ENCODE peak calls at places on chromosomes 2 and 18, in four cellular contexts. I is MM.1S; F is activated effector memory CD4-positive, alpha-beta T cell treated with anti-CD3 and anti-CD28 coated beads, Interleukin-2, amount 50 U/mL, for 16 hours; Y is body of pancreas. Q is an unnamed sample.
A peak's percentile ranks its signal among the peaks of the same experiment; 100 is the strongest.

GRCh38 chr2:122144884-122145283 is 389.4 kb downstream of the TSN start:
- DNase-seq in I (no peak), F (no peak), Y (no peak), Q (no peak)

GRCh38 chr2:101818531-101819451 is 121.3 kb downstream of the MAP4K4 start:
- DNase-seq in I (no peak), F (no peak), Y (no peak), Q (no peak)

GRCh38 chr2:144567745-144568144 is 47.8 kb upstream of the ZEB2 start:
- DNase-seq in I (no peak), F (no peak), Y (no peak), Q (no peak)

GRCh38 chr2:189762229-189762550 is 402 bp downstream of the OSGEPL1 start:
- DNase-seq in I (no peak), F (no peak), Y (no peak), Q (no peak)

GRCh38 chr2:210456571-210456970 is 20.0 kb downstream of the LANCL1 start:
- DNase-seq in I (no peak), F (no peak), Y (no peak), Q (no peak)

GRCh38 chr18:5841518-5841917 is 53.8 kb downstream of the TMEM200C start:
- DNase-seq in I (no peak), F (no peak), Y (no peak), Q (no peak)

GRCh38 chr2:177445223-177445622 is 52.6 kb downstream of the AGPS start:
- DNase-seq in I (no peak), F (no peak), Y (no peak), Q (no peak)

GRCh38 chr2:176669398-176670174 is 400.3 kb downstream of the MTX2 start:
- DNase-seq in I (peak; percentile 37), F (no peak), Y (no peak), Q (no peak)

GRCh38 chr2:202118168-202118567 is 45.1 kb downstream of the KIAA2012 start:
- DNase-seq in I (no peak), F (no peak), Y (no peak), Q (no peak)

GRCh38 chr2:219595250-219595649 is 2.4 kb upstream of the STK11IP start:
- DNase-seq in I (no peak), F (no peak), Y (no peak), Q (no peak)

GRCh38 chr2:31137211-31138036 is 816 bp downstream of the GALNT14 start:
- DNase-seq in I (peak; percentile 26), F (no peak), Y (no peak), Q (peak; percentile 38)

GRCh38 chr2:5849596-5849995 is 157.4 kb downstream of the SOX11 start:
- DNase-seq in I (no peak), F (no peak), Y (no peak), Q (no peak)

GRCh38 chr2:170869461-170869860 is 52.8 kb downstream of the GAD1 start:
- DNase-seq in I (no peak), F (no peak), Y (no peak), Q (no peak)

Q was measured in AG08396.